ENCODE peak calls at places on chromosomes 13 and 19, in six cellular contexts. U is NCI-H1694 treated with DMSO at 0.1 percent for 48 hours, V is H54, E is amygdala, Q is Calu3, H is aorta. L is an unnamed sample.

GRCh38 chr19:33296473-33297060 is 5.8 kb downstream of the CEBPA start:
- DNase-seq in U (peak), V (no peak), E (no peak), Q (no peak), H (no peak), L (peak)

GRCh38 chr19:17680235-17680722 is 7.9 kb downstream of the UNC13A start:
- DNase-seq in U (no peak), V (peak), E (no peak), Q (peak), H (peak), L (peak)

GRCh38 chr13:79936368-79937136 is 404.4 kb downstream of the SPRY2 start:
- DNase-seq in U (no peak), V (peak), E (peak), Q (peak), H (peak), L (no peak)

GRCh38 chr19:2246801-2247361 is 2.2 kb upstream of the AMH start:
- DNase-seq in U (no peak), V (peak), E (no peak), Q (peak), H (no peak), L (no peak)

GRCh38 chr19:39858541-39858940 is 12.4 kb upstream of the FBL start:
- DNase-seq in U (no peak), V (no peak), E (peak), Q (no peak), H (no peak), L (no peak)

GRCh38 chr13:76289558-76289957 is 596.6 kb downstream of the KCTD12 start:
- DNase-seq in U (peak), V (no peak), E (no peak), Q (no peak), H (no peak), L (no peak)

GRCh38 chr13:109330941-109331340 is 455.4 kb downstream of the IRS2 start:
- DNase-seq in U (no peak), V (no peak), E (no peak), Q (no peak), H (no peak), L (no peak)

GRCh38 chr19:10290876-10291553 is 1.3 kb downstream of the ICAM5 start:
- DNase-seq in U (no peak), V (no peak), E (no peak), Q (peak), H (no peak), L (no peak)

GRCh38 chr19:1210227-1210538 is 4.6 kb downstream of the STK11 start:
- DNase-seq in U (no peak), V (no peak), E (no peak), Q (no peak), H (no peak), L (peak)

GRCh38 chr13:34555988-34556387 is 386.1 kb upstream of the NBEA start:
- DNase-seq in U (no peak), V (no peak), E (no peak), Q (no peak), H (no peak), L (no peak)

GRCh38 chr13:91331047-91331915 is 16.2 kb upstream of the MIR17HG start:
- DNase-seq in U (no peak), V (no peak), E (no peak), Q (no peak), H (no peak), L (no peak)

GRCh38 chr13:105213512-105213911 is 1322.0 kb downstream of the EFNB2 start:
- DNase-seq in U (no peak), V (no peak), E (no peak), Q (no peak), H (no peak), L (no peak)

GRCh38 chr19:35642312-35642711 is 767 bp downstream of the ETV2 start:
- DNase-seq in U (no peak), V (no peak), E (no peak), Q (no peak), H (no peak), L (no peak)

GRCh38 chr13:99909097-99909835 is 62.3 kb downstream of the ZIC5 start:
- DNase-seq in U (no peak), V (no peak), E (no peak), Q (no peak), H (no peak), L (no peak)

GRCh38 chr19:10211071-10211470 is 16.3 kb upstream of the DNMT1 start:
- DNase-seq in U (no peak), V (no peak), E (no peak), Q (no peak), H (no peak), L (no peak)

GRCh38 chr19:4449022-4449825 is 8.4 kb downstream of the UBXN6 start:
- DNase-seq in U (peak), V (no peak), E (no peak), Q (no peak), H (no peak), L (no peak)

GRCh38 chr13:106311004-106311403 is 224.5 kb downstream of the EFNB2 start:
- DNase-seq in U (no peak), V (no peak), E (no peak), Q (no peak), H (no peak), L (no peak)

GRCh38 chr19:41239363-41239762 is 20.3 kb downstream of the AXL start:
- DNase-seq in U (no peak), V (no peak), E (no peak), Q (no peak), H (no peak), L (no peak)

GRCh38 chr19:15532779-15533521 is 24.6 kb downstream of the CYP4F22 start:
- DNase-seq in U (no peak), V (no peak), E (no peak), Q (no peak), H (no peak), L (no peak)

GRCh38 chr19:49111218-49111998 is 2.8 kb upstream of the LIN7B start:
- DNase-seq in U (no peak), V (no peak), E (no peak), Q (no peak), H (no peak), L (no peak)

L was measured in sciatic nerve.